ENCODE peak calls at places on chromosomes 1 and 21, in ten cellular contexts. One of them, this sample, is unnamed.

GRCh38 chr1:185595835-185596667 is 138.1 kb upstream of the HMCN1 start:
- DNase-seq in HFF-Myc: peak
- DNase-seq in left cardiac atrium: no peak
- DNase-seq in GM04504: no peak
- DNase-seq in stimulated activated CD8-positive, alpha-beta memory T cell treated with anti-CD3 and anti-CD28 coated beads, Interleukin-2, amount 100 ng/mL, for 48 hours: peak
- DNase-seq in adipocyte: peak
- DNase-seq in T follicular helper cell: peak
- DNase-seq in epithelial cell of proximal tubule: no peak
- DNase-seq in HFFc6: peak
- DNase-seq in dorsolateral prefrontal cortex: no peak
- DNase-seq in this sample: no peak

GRCh38 chr1:22875851-22876250 is 96.8 kb downstream of the LACTBL1 start:
- DNase-seq in HFF-Myc: no peak
- DNase-seq in left cardiac atrium: no peak
- DNase-seq in GM04504: no peak
- DNase-seq in stimulated activated CD8-positive, alpha-beta memory T cell treated with anti-CD3 and anti-CD28 coated beads, Interleukin-2, amount 100 ng/mL, for 48 hours: no peak
- DNase-seq in adipocyte: no peak
- DNase-seq in T follicular helper cell: no peak
- DNase-seq in epithelial cell of proximal tubule: no peak
- DNase-seq in HFFc6: no peak
- DNase-seq in dorsolateral prefrontal cortex: no peak
- DNase-seq in this sample: no peak

GRCh38 chr21:24941316-24942185 is 665.7 kb downstream of the MRPL39 start:
- DNase-seq in HFF-Myc: no peak
- DNase-seq in left cardiac atrium: no peak
- DNase-seq in GM04504: no peak
- DNase-seq in stimulated activated CD8-positive, alpha-beta memory T cell treated with anti-CD3 and anti-CD28 coated beads, Interleukin-2, amount 100 ng/mL, for 48 hours: no peak
- DNase-seq in adipocyte: no peak
- DNase-seq in T follicular helper cell: no peak
- DNase-seq in epithelial cell of proximal tubule: no peak
- DNase-seq in HFFc6: no peak
- DNase-seq in dorsolateral prefrontal cortex: no peak
- DNase-seq in this sample: no peak

GRCh38 chr1:200778766-200779165 is 40.1 kb downstream of the CAMSAP2 start:
- DNase-seq in HFF-Myc: no peak
- DNase-seq in left cardiac atrium: no peak
- DNase-seq in GM04504: no peak
- DNase-seq in stimulated activated CD8-positive, alpha-beta memory T cell treated with anti-CD3 and anti-CD28 coated beads, Interleukin-2, amount 100 ng/mL, for 48 hours: no peak
- DNase-seq in adipocyte: no peak
- DNase-seq in T follicular helper cell: no peak
- DNase-seq in epithelial cell of proximal tubule: no peak
- DNase-seq in HFFc6: no peak
- DNase-seq in dorsolateral prefrontal cortex: no peak
- DNase-seq in this sample: no peak

GRCh38 chr1:3597599-3597964 is 13.7 kb downstream of the MEGF6 start:
- DNase-seq in HFF-Myc: no peak
- DNase-seq in left cardiac atrium: no peak
- DNase-seq in GM04504: no peak
- DNase-seq in stimulated activated CD8-positive, alpha-beta memory T cell treated with anti-CD3 and anti-CD28 coated beads, Interleukin-2, amount 100 ng/mL, for 48 hours: no peak
- DNase-seq in adipocyte: no peak
- DNase-seq in T follicular helper cell: no peak
- DNase-seq in epithelial cell of proximal tubule: no peak
- DNase-seq in HFFc6: no peak
- DNase-seq in dorsolateral prefrontal cortex: no peak
- DNase-seq in this sample: no peak

GRCh38 chr1:89759036-89759435 is 61.8 kb upstream of the LRRC8D start:
- DNase-seq in HFF-Myc: no peak
- DNase-seq in left cardiac atrium: no peak
- DNase-seq in GM04504: no peak
- DNase-seq in stimulated activated CD8-positive, alpha-beta memory T cell treated with anti-CD3 and anti-CD28 coated beads, Interleukin-2, amount 100 ng/mL, for 48 hours: no peak
- DNase-seq in adipocyte: no peak
- DNase-seq in T follicular helper cell: no peak
- DNase-seq in epithelial cell of proximal tubule: no peak
- DNase-seq in HFFc6: no peak
- DNase-seq in dorsolateral prefrontal cortex: no peak
- DNase-seq in this sample: no peak

GRCh38 chr1:112937070-112937469 is 18.9 kb downstream of the SLC16A1 start:
- DNase-seq in HFF-Myc: no peak
- DNase-seq in left cardiac atrium: no peak
- DNase-seq in GM04504: no peak
- DNase-seq in stimulated activated CD8-positive, alpha-beta memory T cell treated with anti-CD3 and anti-CD28 coated beads, Interleukin-2, amount 100 ng/mL, for 48 hours: no peak
- DNase-seq in adipocyte: no peak
- DNase-seq in T follicular helper cell: no peak
- DNase-seq in epithelial cell of proximal tubule: no peak
- DNase-seq in HFFc6: no peak
- DNase-seq in dorsolateral prefrontal cortex: no peak
- DNase-seq in this sample: no peak

GRCh38 chr1:61050541-61051454 is 31.6 kb upstream of the NFIA start:
- DNase-seq in HFF-Myc: no peak
- DNase-seq in left cardiac atrium: peak
- DNase-seq in GM04504: no peak
- DNase-seq in stimulated activated CD8-positive, alpha-beta memory T cell treated with anti-CD3 and anti-CD28 coated beads, Interleukin-2, amount 100 ng/mL, for 48 hours: no peak
- DNase-seq in adipocyte: peak
- DNase-seq in T follicular helper cell: no peak
- DNase-seq in epithelial cell of proximal tubule: no peak
- DNase-seq in HFFc6: no peak
- DNase-seq in dorsolateral prefrontal cortex: peak
- DNase-seq in this sample: peak

GRCh38 chr21:18899261-18899660 is 495.7 kb upstream of the TMPRSS15 start:
- DNase-seq in HFF-Myc: no peak
- DNase-seq in left cardiac atrium: no peak
- DNase-seq in GM04504: no peak
- DNase-seq in stimulated activated CD8-positive, alpha-beta memory T cell treated with anti-CD3 and anti-CD28 coated beads, Interleukin-2, amount 100 ng/mL, for 48 hours: no peak
- DNase-seq in adipocyte: no peak
- DNase-seq in T follicular helper cell: no peak
- DNase-seq in epithelial cell of proximal tubule: no peak
- DNase-seq in HFFc6: no peak
- DNase-seq in dorsolateral prefrontal cortex: no peak
- DNase-seq in this sample: no peak

GRCh38 chr1:12618661-12619395 is 818 bp upstream of the DHRS3 start:
- DNase-seq in HFF-Myc: peak
- DNase-seq in left cardiac atrium: peak
- DNase-seq in GM04504: peak
- DNase-seq in stimulated activated CD8-positive, alpha-beta memory T cell treated with anti-CD3 and anti-CD28 coated beads, Interleukin-2, amount 100 ng/mL, for 48 hours: peak
- DNase-seq in adipocyte: peak
- DNase-seq in T follicular helper cell: peak
- DNase-seq in epithelial cell of proximal tubule: no peak
- DNase-seq in HFFc6: peak
- DNase-seq in dorsolateral prefrontal cortex: peak
- DNase-seq in this sample: peak

GRCh38 chr1:36349241-36349671 is 25.8 kb upstream of the EVA1B start:
- DNase-seq in HFF-Myc: no peak
- DNase-seq in left cardiac atrium: no peak
- DNase-seq in GM04504: no peak
- DNase-seq in stimulated activated CD8-positive, alpha-beta memory T cell treated with anti-CD3 and anti-CD28 coated beads, Interleukin-2, amount 100 ng/mL, for 48 hours: no peak
- DNase-seq in adipocyte: peak
- DNase-seq in T follicular helper cell: no peak
- DNase-seq in epithelial cell of proximal tubule: no peak
- DNase-seq in HFFc6: peak
- DNase-seq in dorsolateral prefrontal cortex: no peak
- DNase-seq in this sample: no peak

GRCh38 chr1:161008857-161009554 is 11.9 kb downstream of the F11R start:
- DNase-seq in HFF-Myc: no peak
- DNase-seq in left cardiac atrium: no peak
- DNase-seq in GM04504: no peak
- DNase-seq in stimulated activated CD8-positive, alpha-beta memory T cell treated with anti-CD3 and anti-CD28 coated beads, Interleukin-2, amount 100 ng/mL, for 48 hours: no peak
- DNase-seq in adipocyte: peak
- DNase-seq in T follicular helper cell: no peak
- DNase-seq in epithelial cell of proximal tubule: no peak
- DNase-seq in HFFc6: peak
- DNase-seq in dorsolateral prefrontal cortex: no peak
- DNase-seq in this sample: no peak

GRCh38 chr1:171898956-171899355 is 57.7 kb downstream of the DNM3 start:
- DNase-seq in HFF-Myc: no peak
- DNase-seq in left cardiac atrium: no peak
- DNase-seq in GM04504: no peak
- DNase-seq in stimulated activated CD8-positive, alpha-beta memory T cell treated with anti-CD3 and anti-CD28 coated beads, Interleukin-2, amount 100 ng/mL, for 48 hours: no peak
- DNase-seq in adipocyte: no peak
- DNase-seq in T follicular helper cell: no peak
- DNase-seq in epithelial cell of proximal tubule: no peak
- DNase-seq in HFFc6: no peak
- DNase-seq in dorsolateral prefrontal cortex: peak
- DNase-seq in this sample: no peak

GRCh38 chr1:113871597-113872113 is at the start of gene PTPN22:
- DNase-seq in HFF-Myc: peak
- DNase-seq in left cardiac atrium: peak
- DNase-seq in GM04504: peak
- DNase-seq in stimulated activated CD8-positive, alpha-beta memory T cell treated with anti-CD3 and anti-CD28 coated beads, Interleukin-2, amount 100 ng/mL, for 48 hours: peak
- DNase-seq in adipocyte: peak
- DNase-seq in T follicular helper cell: peak
- DNase-seq in epithelial cell of proximal tubule: no peak
- DNase-seq in HFFc6: peak
- DNase-seq in dorsolateral prefrontal cortex: no peak
- DNase-seq in this sample: peak

GRCh38 chr1:32893198-32894018 is 7.1 kb downstream of the HPCA start:
- DNase-seq in HFF-Myc: no peak
- DNase-seq in left cardiac atrium: peak
- DNase-seq in GM04504: no peak
- DNase-seq in stimulated activated CD8-positive, alpha-beta memory T cell treated with anti-CD3 and anti-CD28 coated beads, Interleukin-2, amount 100 ng/mL, for 48 hours: no peak
- DNase-seq in adipocyte: peak
- DNase-seq in T follicular helper cell: no peak
- DNase-seq in epithelial cell of proximal tubule: no peak
- DNase-seq in HFFc6: no peak
- DNase-seq in dorsolateral prefrontal cortex: peak
- DNase-seq in this sample: no peak

GRCh38 chr1:84430519-84430918 is 32.2 kb downstream of the DNASE2B start:
- DNase-seq in HFF-Myc: no peak
- DNase-seq in left cardiac atrium: no peak
- DNase-seq in GM04504: no peak
- DNase-seq in stimulated activated CD8-positive, alpha-beta memory T cell treated with anti-CD3 and anti-CD28 coated beads, Interleukin-2, amount 100 ng/mL, for 48 hours: no peak
- DNase-seq in adipocyte: no peak
- DNase-seq in T follicular helper cell: no peak
- DNase-seq in epithelial cell of proximal tubule: no peak
- DNase-seq in HFFc6: no peak
- DNase-seq in dorsolateral prefrontal cortex: no peak
- DNase-seq in this sample: no peak

GRCh38 chr1:30140566-30140965 is 582.8 kb downstream of the MATN1 start:
- DNase-seq in HFF-Myc: no peak
- DNase-seq in left cardiac atrium: no peak
- DNase-seq in GM04504: no peak
- DNase-seq in stimulated activated CD8-positive, alpha-beta memory T cell treated with anti-CD3 and anti-CD28 coated beads, Interleukin-2, amount 100 ng/mL, for 48 hours: no peak
- DNase-seq in adipocyte: no peak
- DNase-seq in T follicular helper cell: no peak
- DNase-seq in epithelial cell of proximal tubule: no peak
- DNase-seq in HFFc6: no peak
- DNase-seq in dorsolateral prefrontal cortex: no peak
- DNase-seq in this sample: no peak

GRCh38 chr1:198649598-198650338 is 10.9 kb downstream of the PTPRC start:
- DNase-seq in HFF-Myc: no peak
- DNase-seq in left cardiac atrium: no peak
- DNase-seq in GM04504: no peak
- DNase-seq in stimulated activated CD8-positive, alpha-beta memory T cell treated with anti-CD3 and anti-CD28 coated beads, Interleukin-2, amount 100 ng/mL, for 48 hours: no peak
- DNase-seq in adipocyte: no peak
- DNase-seq in T follicular helper cell: no peak
- DNase-seq in epithelial cell of proximal tubule: no peak
- DNase-seq in HFFc6: no peak
- DNase-seq in dorsolateral prefrontal cortex: no peak
- DNase-seq in this sample: no peak

GRCh38 chr1:10586125-10586524 is 111.4 kb downstream of the PEX14 start:
- DNase-seq in HFF-Myc: no peak
- DNase-seq in left cardiac atrium: no peak
- DNase-seq in GM04504: no peak
- DNase-seq in stimulated activated CD8-positive, alpha-beta memory T cell treated with anti-CD3 and anti-CD28 coated beads, Interleukin-2, amount 100 ng/mL, for 48 hours: no peak
- DNase-seq in adipocyte: no peak
- DNase-seq in T follicular helper cell: no peak
- DNase-seq in epithelial cell of proximal tubule: no peak
- DNase-seq in HFFc6: no peak
- DNase-seq in dorsolateral prefrontal cortex: no peak
- DNase-seq in this sample: no peak

GRCh38 chr1:26744075-26744958 is 43.4 kb upstream of the PIGV start:
- DNase-seq in HFF-Myc: peak
- DNase-seq in left cardiac atrium: peak
- DNase-seq in GM04504: peak
- DNase-seq in stimulated activated CD8-positive, alpha-beta memory T cell treated with anti-CD3 and anti-CD28 coated beads, Interleukin-2, amount 100 ng/mL, for 48 hours: peak
- DNase-seq in adipocyte: peak
- DNase-seq in T follicular helper cell: peak
- DNase-seq in epithelial cell of proximal tubule: peak
- DNase-seq in HFFc6: peak
- DNase-seq in dorsolateral prefrontal cortex: peak
- DNase-seq in this sample: peak

GRCh38 chr1:169595764-169596711 is 9.8 kb upstream of the F5 start:
- DNase-seq in HFF-Myc: peak
- DNase-seq in left cardiac atrium: no peak
- DNase-seq in GM04504: no peak
- DNase-seq in stimulated activated CD8-positive, alpha-beta memory T cell treated with anti-CD3 and anti-CD28 coated beads, Interleukin-2, amount 100 ng/mL, for 48 hours: no peak
- DNase-seq in adipocyte: peak
- DNase-seq in T follicular helper cell: no peak
- DNase-seq in epithelial cell of proximal tubule: no peak
- DNase-seq in HFFc6: peak
- DNase-seq in dorsolateral prefrontal cortex: no peak
- DNase-seq in this sample: no peak

GRCh38 chr1:244394346-244394745 is 57.4 kb downstream of the ADSS2 start:
- DNase-seq in HFF-Myc: no peak
- DNase-seq in left cardiac atrium: no peak
- DNase-seq in GM04504: no peak
- DNase-seq in stimulated activated CD8-positive, alpha-beta memory T cell treated with anti-CD3 and anti-CD28 coated beads, Interleukin-2, amount 100 ng/mL, for 48 hours: no peak
- DNase-seq in adipocyte: no peak
- DNase-seq in T follicular helper cell: no peak
- DNase-seq in epithelial cell of proximal tubule: no peak
- DNase-seq in HFFc6: no peak
- DNase-seq in dorsolateral prefrontal cortex: no peak
- DNase-seq in this sample: no peak

GRCh38 chr1:184910596-184910995 is 63.7 kb downstream of the NIBAN1 start:
- DNase-seq in HFF-Myc: no peak
- DNase-seq in left cardiac atrium: peak
- DNase-seq in GM04504: peak
- DNase-seq in stimulated activated CD8-positive, alpha-beta memory T cell treated with anti-CD3 and anti-CD28 coated beads, Interleukin-2, amount 100 ng/mL, for 48 hours: no peak
- DNase-seq in adipocyte: peak
- DNase-seq in T follicular helper cell: no peak
- DNase-seq in epithelial cell of proximal tubule: peak
- DNase-seq in HFFc6: no peak
- DNase-seq in dorsolateral prefrontal cortex: no peak
- DNase-seq in this sample: no peak

This sample was measured in T1000.